ENCODE peak calls at places on chromosomes 1 and 21, in four cellular contexts. P, T, L and E are unnamed samples.
A peak's percentile ranks its signal among the peaks of the same experiment; 100 is the strongest.

GRCh38 chr1:90133133-90133532 is 138.2 kb downstream of the ZNF326 start:
- DNase-seq in T (peak; percentile 36), P (peak; percentile 3), L (peak; percentile 51), E (peak; percentile 71)

GRCh38 chr1:111193712-111194480 is 6.5 kb downstream of the DENND2D start:
- DNase-seq in T (no peak), P (peak; percentile 5), L (no peak), E (no peak)

GRCh38 chr1:160205974-160206369 is 788 bp downstream of the PEA15 start:
- DNase-seq in T (no peak), L (no peak), P (peak; percentile 64), E (no peak)

GRCh38 chr1:205382561-205382960 is 25.8 kb upstream of the KLHDC8A start:
- DNase-seq in P (no peak), T (no peak), L (peak; percentile 44), E (no peak)

GRCh38 chr21:38729745-38730401 is 75.9 kb upstream of the ETS2 start:
- DNase-seq in L (no peak), P (peak; percentile 9), T (no peak), E (peak; percentile 12)

GRCh38 chr1:1307261-1307907 is 346 bp downstream of the ACAP3 start:
- DNase-seq in T (no peak), P (no peak), L (no peak), E (no peak)

GRCh38 chr1:212355230-212355969 is 59.3 kb downstream of the PACC1 start:
- DNase-seq in L (no peak), P (peak; percentile 53), T (no peak), E (no peak)

GRCh38 chr1:17617787-17618557 is 78.5 kb downstream of the ARHGEF10L start:
- DNase-seq in L (no peak), P (peak; percentile 43), T (no peak), E (peak; percentile 44)

GRCh38 chr1:75233302-75233929 is 99.2 kb downstream of the LHX8 start:
- DNase-seq in T (no peak), L (no peak), P (peak; percentile 2), E (peak; percentile 47)

GRCh38 chr21:37452222-37452621 is 85.6 kb downstream of the DYRK1A start:
- DNase-seq in P (peak; percentile 94), T (no peak), L (no peak), E (peak; percentile 68)

GRCh38 chr1:237358555-237358954 is 316.6 kb downstream of the RYR2 start:
- DNase-seq in T (no peak), P (no peak), L (no peak), E (no peak)
- H3K56ac ChIP-seq in T (no peak overlapping the region), P (no peak overlapping the region), L (no peak overlapping the region), E (no peak overlapping the region)

GRCh38 chr21:43278766-43279577 is 110.2 kb downstream of the CRYAA start:
- DNase-seq in T (no peak), L (no peak), P (no peak), E (no peak)
- H3K4ac ChIP-seq in T (no peak overlapping the region), L (peak overlapping the region; percentile 38), P (no peak overlapping the region), E (no peak overlapping the region)

GRCh38 chr21:42063206-42063577 is 7.9 kb upstream of the UMODL1 start:
- DNase-seq in P (no peak), T (no peak), L (no peak), E (no peak)
- H3K27ac ChIP-seq in P (no peak overlapping the region), T (no peak overlapping the region), L (no peak overlapping the region), E (no peak overlapping the region)

DNA sequence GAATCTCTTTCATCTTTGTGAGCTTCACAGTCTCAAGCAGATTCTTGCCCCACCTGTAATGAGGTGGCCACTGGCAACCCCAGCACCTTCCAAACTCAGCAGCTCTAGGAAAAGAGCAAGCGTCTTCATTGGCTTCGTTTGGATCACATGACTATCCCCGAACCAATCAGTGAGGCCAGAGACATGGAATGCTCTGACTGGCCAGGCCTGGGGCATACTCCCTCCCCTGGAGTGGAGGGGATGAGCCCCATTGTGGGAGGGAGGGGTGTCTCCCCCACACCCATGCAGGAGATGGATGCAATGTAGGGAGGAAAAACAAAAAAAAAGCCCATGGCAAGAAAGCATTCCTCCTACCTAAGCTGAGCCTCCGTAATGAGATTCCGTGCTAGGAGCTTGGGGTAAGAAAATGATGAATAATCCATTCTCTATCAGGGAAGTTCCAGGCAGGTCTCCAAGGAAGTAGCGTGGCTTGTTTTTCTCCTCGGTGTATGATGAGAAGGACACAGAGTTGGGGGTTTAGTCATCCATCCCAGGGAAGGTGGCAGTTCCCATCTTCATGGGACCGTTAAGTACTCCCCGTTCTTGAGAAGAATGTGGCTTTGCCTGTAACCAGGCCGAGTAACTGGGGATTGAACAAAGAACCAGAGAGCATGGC is 32.7 kb downstream of the FHAD1 start:
- DNase-seq in T (peak; percentile 64), P (no peak), L (no peak), E (peak; percentile 33)
- H3K56ac ChIP-seq in T (no peak overlapping the region), P (no peak overlapping the region), L (no peak overlapping the region), E (no peak overlapping the region)

GRCh38 chr1:224503161-224504118 is 68.8 kb upstream of the WDR26 start:
- DNase-seq in L (peak; percentile 82), P (peak; percentile 80), T (peak; percentile 85), E (peak; percentile 97)
- H3K4ac ChIP-seq in L (peak overlapping the region; percentile 40), P (peak overlapping the region; percentile 84), T (no peak overlapping the region), E (peak overlapping the region; percentile 29)

GRCh38 chr1:41393993-41394392 is 32.8 kb downstream of the FOXO6 start:
- DNase-seq in P (no peak), T (no peak), L (no peak), E (no peak)
- H3K27ac ChIP-seq in P (no peak overlapping the region), T (no peak overlapping the region), L (no peak overlapping the region), E (no peak overlapping the region)